ENCODE peak calls at places on chromosome 20, in four cellular contexts. O is K562, M is H1, L is GM12878. J is an unnamed sample.

GRCh38 chr20:22581437-22582385 is 2.7 kb downstream of the FOXA2 start:
- DNase-seq in O (no peak), M (no peak), L (no peak), J (no peak)

GRCh38 chr20:61875996-61876395 is 189.7 kb downstream of the TAF4 start:
- DNase-seq in O (no peak), M (no peak), L (no peak), J (no peak)

GRCh38 chr20:25227317-25227831 is 20.5 kb upstream of the PYGB start:
- DNase-seq in O (peak), M (no peak), L (no peak), J (no peak)

GRCh38 chr20:35013421-35014411 is 58.0 kb downstream of the MYH7B start:
- DNase-seq in O (no peak), M (no peak), L (no peak), J (no peak)

GRCh38 chr20:3812259-3812681 is 8.1 kb upstream of the AP5S1 start:
- DNase-seq in O (no peak), M (no peak), L (no peak), J (no peak)

GRCh38 chr20:63067266-63067635 is 60.5 kb upstream of the BHLHE23 start:
- DNase-seq in O (no peak), M (no peak), L (no peak), J (no peak)

GRCh38 chr20:25303292-25304024 is 55.6 kb downstream of the PYGB start:
- DNase-seq in O (no peak), M (no peak), L (no peak), J (no peak)

GRCh38 chr20:62500237-62500864 is 24.6 kb upstream of the GATA5 start:
- DNase-seq in O (peak), M (no peak), L (no peak), J (peak)

GRCh38 chr20:54479138-54479906 is 3.9 kb downstream of the DOK5 start:
- DNase-seq in O (peak), M (no peak), L (no peak), J (peak)

GRCh38 chr20:43459022-43459942 is 1.6 kb downstream of the SRSF6 start:
- DNase-seq in O (peak), M (no peak), L (no peak), J (no peak)

GRCh38 chr20:59825944-59826759 is 107.3 kb downstream of the SYCP2 start:
- DNase-seq in O (no peak), M (no peak), L (no peak), J (no peak)

GRCh38 chr20:48444249-48444648 is 383.6 kb downstream of the PREX1 start:
- DNase-seq in O (no peak), M (no peak), L (no peak), J (no peak)

GRCh38 chr20:55701467-55701866 is 303.9 kb downstream of the CBLN4 start:
- DNase-seq in O (no peak), M (no peak), L (no peak), J (no peak)

GRCh38 chr20:6767536-6768227 is at the start of gene BMP2:
- DNase-seq in O (peak), M (no peak), L (no peak), J (no peak)

GRCh38 chr20:22460231-22460630 is 124.1 kb downstream of the FOXA2 start:
- DNase-seq in O (no peak), M (no peak), L (no peak), J (no peak)

GRCh38 chr20:6519556-6519955 is 247.9 kb upstream of the BMP2 start:
- DNase-seq in O (no peak), M (no peak), L (no peak), J (no peak)

GRCh38 chr20:44020406-44021148 is 105.9 kb downstream of the TOX2 start:
- DNase-seq in O (no peak), M (peak), L (no peak), J (no peak)

GRCh38 chr20:51995038-51995437 is 192.7 kb upstream of the SALL4 start:
- DNase-seq in O (no peak), M (no peak), L (no peak), J (no peak)

GRCh38 chr20:46751856-46752255 is 42.4 kb downstream of the SLC2A10 start:
- DNase-seq in O (peak), M (no peak), L (no peak), J (no peak)

GRCh38 chr20:22333885-22334545 is 250.4 kb downstream of the FOXA2 start:
- DNase-seq in O (peak), M (no peak), L (no peak), J (peak)

GRCh38 chr20:54649511-54649962 is 174.1 kb downstream of the DOK5 start:
- DNase-seq in O (peak), M (peak), L (no peak), J (peak)

GRCh38 chr20:10648651-10649050 is 25.1 kb downstream of the JAG1 start:
- DNase-seq in O (no peak), M (no peak), L (peak), J (no peak)

GRCh38 chr20:341682-342081 is 5.2 kb upstream of the NRSN2 start:
- DNase-seq in O (peak), M (no peak), L (no peak), J (peak)

GRCh38 chr20:10074513-10074912 is 39.7 kb downstream of the ANKEF1 start:
- DNase-seq in O (peak), M (no peak), L (no peak), J (peak)

GRCh38 chr20:45467861-45468260 is 1.7 kb upstream of the WFDC2 start:
- DNase-seq in O (no peak), M (no peak), L (no peak), J (no peak)

GRCh38 chr20:16505894-16506293 is 67.4 kb downstream of the KIF16B start:
- DNase-seq in O (no peak), M (no peak), L (no peak), J (no peak)

GRCh38 chr20:47686545-47686944 is 98.7 kb downstream of the SULF2 start:
- DNase-seq in O (peak), M (no peak), L (no peak), J (no peak)

GRCh38 chr20:63126876-63127699 is 88.8 kb downstream of the YTHDF1 start:
- DNase-seq in O (no peak), M (no peak), L (no peak), J (no peak)

GRCh38 chr20:5143856-5144255 is 17.0 kb downstream of the CDS2 start:
- DNase-seq in O (no peak), M (no peak), L (no peak), J (no peak)
- TF ChIP-seq EGR1 in O (no peak), M (no peak), L (no peak), J (no peak)

GRCh38 chr20:31603822-31604566 is 1.1 kb upstream of the ID1 start:
- DNase-seq in O (peak), M (peak), L (peak), J (peak)

GRCh38 chr20:31606678-31606927 is 1.5 kb downstream of the ID1 start:
- DNase-seq in O (no peak), M (no peak), L (no peak), J (no peak)

GRCh38 chr20:31604567-31605030 is 490 bp upstream of the ID1 start:
- DNase-seq in O (no peak), M (no peak), L (no peak), J (no peak)

GRCh38 chr20:31605902-31606677 is 1.0 kb downstream of the ID1 start:
- DNase-seq in O (peak), M (no peak), L (no peak), J (no peak)

DNA sequence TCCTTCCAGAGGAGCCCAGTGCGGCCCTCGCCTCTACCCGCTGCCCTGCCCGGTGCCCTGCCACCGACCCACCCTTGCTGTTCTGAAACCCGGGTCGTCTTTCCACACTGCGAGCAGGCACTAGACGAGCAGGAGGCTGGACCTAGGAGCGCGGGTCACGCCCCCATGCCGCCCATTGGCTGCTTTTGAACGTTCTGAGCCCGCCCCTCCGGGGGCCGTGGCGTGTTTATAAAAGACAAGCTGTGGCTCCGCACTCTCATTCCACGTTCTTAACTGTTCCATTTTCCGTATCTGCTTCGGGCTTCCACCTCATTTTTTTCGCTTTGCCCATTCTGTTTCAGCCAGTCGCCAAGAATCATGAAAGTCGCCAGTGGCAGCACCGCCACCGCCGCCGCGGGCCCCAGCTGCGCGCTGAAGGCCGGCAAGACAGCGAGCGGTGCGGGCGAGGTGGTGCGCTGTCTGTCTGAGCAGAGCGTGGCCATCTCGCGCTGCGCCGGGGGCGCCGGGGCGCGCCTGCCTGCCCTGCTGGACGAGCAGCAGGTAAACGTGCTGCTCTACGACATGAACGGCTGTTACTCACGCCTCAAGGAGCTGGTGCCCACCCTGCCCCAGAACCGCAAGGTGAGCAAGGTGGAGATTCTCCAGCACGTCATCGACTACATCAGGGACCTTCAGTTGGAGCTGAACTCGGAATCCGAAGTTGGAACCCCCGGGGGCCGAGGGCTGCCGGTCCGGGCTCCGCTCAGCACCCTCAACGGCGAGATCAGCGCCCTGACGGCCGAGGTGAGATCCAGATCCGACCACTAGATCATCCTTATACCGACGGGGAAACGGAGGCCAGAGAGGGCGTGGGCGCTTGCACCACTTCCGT is at the start of gene ID1:
- DNase-seq in O (peak), M (peak), L (no peak), J (peak)
- TF ChIP-seq SP1 in O (peak), M (peak), L (peak), J (no peak)

DNA sequence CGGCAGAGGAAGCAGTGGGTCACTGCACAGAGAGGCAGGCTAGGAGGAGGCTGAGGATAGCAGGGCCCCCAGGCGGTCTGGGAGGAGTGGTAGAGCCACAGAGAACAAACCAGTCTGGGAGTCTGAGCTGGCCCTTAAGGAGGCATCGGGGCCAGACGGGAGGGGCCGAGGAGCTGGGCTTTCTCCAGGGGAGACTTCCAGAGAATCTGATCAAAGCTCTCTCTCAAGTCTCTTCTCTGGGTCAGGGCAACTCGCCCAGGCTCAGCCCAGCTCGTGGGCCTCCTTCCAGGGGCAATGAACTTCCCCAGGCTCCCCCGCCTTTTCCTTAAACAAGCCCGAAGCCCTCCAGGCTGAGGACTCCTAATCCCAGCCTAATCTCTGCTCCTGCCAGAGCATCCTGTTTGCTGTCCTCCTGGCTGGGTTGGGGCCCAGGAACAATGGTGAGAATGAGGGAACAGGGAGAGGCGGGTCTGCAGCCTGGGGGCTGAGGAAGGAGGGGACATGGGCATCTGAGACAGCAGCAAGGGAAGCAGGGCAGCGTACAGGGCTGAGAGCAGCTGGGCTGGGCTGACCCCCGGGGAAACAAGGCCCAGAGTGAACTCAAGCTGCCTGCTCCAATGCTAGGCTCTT is 173.6 kb downstream of the ANKRD60 start:
- DNase-seq in O (no peak), M (no peak), L (no peak), J (no peak)
- TF ChIP-seq EGR1 in O (no peak), M (no peak), L (no peak), J (no peak)

GRCh38 chr20:8127553-8128255 is 4.4 kb upstream of the PLCB1 start:
- DNase-seq in O (no peak), M (no peak), L (peak), J (no peak)
- TF ChIP-seq SP1 in O (no peak), M (no peak), L (no peak), J (no peak)

GRCh38 chr20:41638459-41638858 is 20.3 kb upstream of the CHD6 start:
- DNase-seq in O (no peak), M (no peak), L (no peak), J (no peak)
- TF ChIP-seq EGR1 in O (no peak), M (no peak), L (no peak), J (no peak)

DNA sequence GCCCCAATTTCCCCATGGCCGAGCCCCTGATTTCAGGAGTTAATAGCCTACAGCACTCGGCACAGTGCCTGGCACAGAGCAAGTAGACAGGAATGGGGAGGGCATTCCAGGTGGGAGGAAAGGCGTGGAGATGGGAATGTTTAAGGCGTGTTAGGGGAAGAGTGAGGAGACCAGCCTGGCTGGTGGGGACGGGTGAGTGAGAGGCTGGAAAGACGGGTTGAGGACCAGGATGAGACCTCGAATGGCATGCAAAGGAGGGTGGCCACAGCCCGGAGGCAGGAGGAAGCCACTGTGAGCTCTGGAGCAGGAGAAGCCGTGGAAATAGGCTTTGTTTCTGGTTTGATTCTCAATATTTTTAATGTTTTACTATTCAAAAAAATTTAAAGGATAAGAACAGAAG is 49.5 kb downstream of the CEBPB start:
- DNase-seq in O (no peak), M (no peak), L (no peak), J (no peak)
- TF ChIP-seq SP1 in O (no peak), M (no peak), L (no peak), J (no peak)

J was measured in HCT116.